ENCODE peak calls at places on chromosomes 4 and X, in five cellular contexts. N, U, L, Q and V are unnamed samples.

GRCh38 chrX:72131317-72132294 is at the start of gene RTL5:
- DNase-seq in L (peak; percentile 59), N (no peak), U (peak; percentile 80), Q (peak; percentile 12), V (no peak)

GRCh38 chr4:61628727-61629126 is 428.6 kb downstream of the ADGRL3 start:
- DNase-seq in Q (no peak), N (no peak), L (no peak), U (no peak), V (no peak)

GRCh38 chr4:4334798-4335520 is 44.9 kb downstream of the ZBTB49 start:
- DNase-seq in U (peak; percentile 82), L (peak; percentile 70), Q (peak; percentile 62), N (no peak), V (peak; percentile 33)

GRCh38 chr4:89222171-89222570 is 85.4 kb downstream of the GPRIN3 start:
- DNase-seq in U (no peak), N (no peak), L (no peak), Q (no peak), V (no peak)

GRCh38 chrX:47879447-47879846 is 42.7 kb downstream of the ZNF81 start:
- DNase-seq in U (no peak), Q (no peak), L (no peak), N (no peak), V (no peak)

GRCh38 chrX:10128386-10128785 is 28.4 kb upstream of the CLCN4 start:
- DNase-seq in N (no peak), L (no peak), U (peak; percentile 49), Q (no peak), V (no peak)

GRCh38 chr4:80619070-80619674 is 283.6 kb downstream of the CFAP299 start:
- DNase-seq in U (no peak), N (no peak), Q (no peak), L (no peak), V (no peak)

GRCh38 chr4:143531368-143531767 is 17.9 kb downstream of the SMARCA5 start:
- DNase-seq in Q (no peak), U (no peak), L (no peak), N (no peak), V (no peak)